ENCODE peak calls at places on chromosome 12, in seven cellular contexts. H, W, R, O, D, C and Q are unnamed samples.

GRCh38 chr12:95395706-95396105 is 78.2 kb upstream of the METAP2 start:
- DNase-seq in H (no peak), W (no peak), R (no peak), O (no peak), D (no peak), C (no peak), Q (no peak)

GRCh38 chr12:25200703-25201102 is 5.7 kb downstream of the ETFRF1 start:
- DNase-seq in H (no peak), W (no peak), R (no peak), O (no peak), D (no peak), C (no peak), Q (no peak)

GRCh38 chr12:77058740-77059139 is 6.6 kb downstream of the E2F7 start:
- DNase-seq in H (no peak), W (no peak), R (no peak), O (no peak), D (no peak), C (no peak), Q (no peak)

GRCh38 chr12:51262758-51263177 is 7.4 kb downstream of the SMAGP start:
- DNase-seq in H (no peak), W (no peak), R (no peak), O (no peak), D (no peak), C (no peak), Q (no peak)

GRCh38 chr12:28631831-28632230 is 441.6 kb downstream of the CCDC91 start:
- DNase-seq in H (no peak), W (no peak), R (no peak), O (no peak), D (no peak), C (no peak), Q (no peak)

GRCh38 chr12:86376052-86376451 is 119.9 kb upstream of the MGAT4C start:
- DNase-seq in H (no peak), W (peak; percentile 10), R (peak; percentile 49), O (no peak), D (no peak), C (no peak), Q (no peak)

GRCh38 chr12:69497308-69498026 is 27.3 kb downstream of the FRS2 start:
- DNase-seq in H (no peak), W (peak; percentile 40), R (no peak), O (no peak), D (no peak), C (no peak), Q (no peak)

GRCh38 chr12:115946092-115946491 is 331.4 kb downstream of the MED13L start:
- DNase-seq in H (no peak), W (no peak), R (no peak), O (no peak), D (no peak), C (no peak), Q (no peak)

GRCh38 chr12:126027816-126028215 is 962.6 kb downstream of the AACS start:
- DNase-seq in H (no peak), W (no peak), R (no peak), O (no peak), D (no peak), C (no peak), Q (no peak)

GRCh38 chr12:16766736-16767135 is 160.8 kb upstream of the LMO3 start:
- DNase-seq in H (no peak), W (no peak), R (no peak), O (no peak), D (no peak), C (no peak), Q (no peak)

GRCh38 chr12:119649202-119649808 is 18.6 kb upstream of the PRKAB1 start:
- DNase-seq in H (no peak), W (peak; percentile 57), R (no peak), O (peak; percentile 8), D (no peak), C (no peak), Q (no peak)

GRCh38 chr12:52152905-52153317 is 38.9 kb downstream of the KRT80 start:
- DNase-seq in H (no peak), W (no peak), R (no peak), O (no peak), D (no peak), C (no peak), Q (no peak)

GRCh38 chr12:24083787-24084186 is 134.3 kb upstream of the SOX5 start:
- DNase-seq in H (no peak), W (peak; percentile 35), R (no peak), O (no peak), D (no peak), C (no peak), Q (no peak)

GRCh38 chr12:57549909-57550627 is at the start of gene KIF5A:
- DNase-seq in H (peak; percentile 65), W (peak; percentile 72), R (peak; percentile 47), O (peak; percentile 53), D (no peak), C (no peak), Q (peak; percentile 78)

GRCh38 chr12:17511369-17511768 is 578.6 kb downstream of the RERGL start:
- DNase-seq in H (no peak), W (peak; percentile 41), R (no peak), O (no peak), D (no peak), C (no peak), Q (no peak)

GRCh38 chr12:9113987-9114309 is 1.8 kb downstream of the A2M start:
- DNase-seq in H (no peak), W (no peak), R (no peak), O (no peak), D (no peak), C (no peak), Q (no peak)

GRCh38 chr12:12467701-12468218 is 94.9 kb downstream of the DUSP16 start:
- DNase-seq in H (no peak), W (no peak), R (no peak), O (no peak), D (no peak), C (no peak), Q (no peak)

GRCh38 chr12:110266381-110266909 is 14.6 kb upstream of the ATP2A2 start:
- DNase-seq in H (no peak), W (no peak), R (no peak), O (no peak), D (no peak), C (no peak), Q (no peak)

GRCh38 chr12:120404271-120404670 is 33.6 kb upstream of the COX6A1 start:
- DNase-seq in H (no peak), W (peak; percentile 36), R (no peak), O (no peak), D (no peak), C (no peak), Q (no peak)

GRCh38 chr12:38159591-38160317 is 156.8 kb upstream of the ALG10B start:
- DNase-seq in H (no peak), W (no peak), R (no peak), O (no peak), D (no peak), C (no peak), Q (no peak)

GRCh38 chr12:46546634-46547273 is 174.2 kb upstream of the SLC38A2 start:
- DNase-seq in H (no peak), W (no peak), R (no peak), O (no peak), D (no peak), C (no peak), Q (no peak)

GRCh38 chr12:109504068-109504467 is 26.6 kb downstream of the UBE3B start:
- DNase-seq in H (no peak), W (no peak), R (no peak), O (no peak), D (no peak), C (no peak), Q (no peak)

GRCh38 chr12:42213023-42213422 is 25.0 kb downstream of the YAF2 start:
- DNase-seq in H (no peak), W (peak; percentile 19), R (no peak), O (no peak), D (no peak), C (no peak), Q (no peak)

GRCh38 chr12:107014050-107014449 is 27.1 kb upstream of the MTERF2 start:
- DNase-seq in H (no peak), W (peak; percentile 5), R (no peak), O (no peak), D (no peak), C (no peak), Q (no peak)

GRCh38 chr12:78118486-78118885 is 287.8 kb downstream of the NAV3 start:
- DNase-seq in H (no peak), W (no peak), R (no peak), O (no peak), D (no peak), C (no peak), Q (no peak)

GRCh38 chr12:95972832-95973465 is 23.2 kb downstream of the HAL start:
- DNase-seq in H (no peak), W (no peak), R (no peak), O (no peak), D (no peak), C (no peak), Q (no peak)

GRCh38 chr12:105706321-105706972 is 376.0 kb downstream of the C12orf75 start:
- DNase-seq in H (no peak), W (no peak), R (no peak), O (no peak), D (no peak), C (no peak), Q (no peak)

GRCh38 chr12:110543252-110543959 is 39.7 kb downstream of the PPTC7 start:
- DNase-seq in H (no peak), W (no peak), R (peak; percentile 89), O (no peak), D (no peak), C (peak; percentile 97), Q (no peak)

GRCh38 chr12:46024099-46024498 is 33.7 kb upstream of the SCAF11 start:
- DNase-seq in H (no peak), W (peak; percentile 24), R (no peak), O (no peak), D (no peak), C (no peak), Q (no peak)

GRCh38 chr12:18898469-18898868 is 160.6 kb downstream of the CAPZA3 start:
- DNase-seq in H (no peak), W (no peak), R (no peak), O (no peak), D (no peak), C (no peak), Q (no peak)